ENCODE peak calls at places on chromosomes 7 and 10, in ten cellular contexts. One of them, this sample, is unnamed.
A peak's percentile ranks its signal among the peaks of the same experiment; 100 is the strongest.

GRCh38 chr7:150737265-150738055 is at the start of gene GIMAP5:
- DNase-seq in HepG2: no peak
- DNase-seq in GM23338: no peak
- DNase-seq in breast epithelium: no peak
- DNase-seq in Panc1: no peak
- DNase-seq in spleen: peak; percentile 85
- DNase-seq in K562: no peak
- DNase-seq in upper lobe of left lung: no peak
- DNase-seq in transverse colon: no peak
- DNase-seq in endothelial cell of umbilical vein: peak; percentile 48
- DNase-seq in this sample: no peak

GRCh38 chr10:103154464-103155299 is 38.4 kb downstream of the NT5C2 start:
- DNase-seq in Panc1: no peak
- DNase-seq in endothelial cell of umbilical vein: peak; percentile 80
- DNase-seq in upper lobe of left lung: no peak
- DNase-seq in transverse colon: no peak
- DNase-seq in GM23338: no peak
- DNase-seq in HepG2: peak; percentile 66
- DNase-seq in K562: no peak
- DNase-seq in breast epithelium: no peak
- DNase-seq in spleen: no peak
- DNase-seq in this sample: no peak

GRCh38 chr10:104257235-104257634 is 2.5 kb downstream of the GSTO1 start:
- DNase-seq in spleen: no peak
- DNase-seq in breast epithelium: no peak
- DNase-seq in endothelial cell of umbilical vein: no peak
- DNase-seq in transverse colon: no peak
- DNase-seq in GM23338: no peak
- DNase-seq in upper lobe of left lung: no peak
- DNase-seq in K562: no peak
- DNase-seq in HepG2: no peak
- DNase-seq in Panc1: no peak
- DNase-seq in this sample: no peak

GRCh38 chr7:98434087-98434486 is 33.2 kb upstream of the BAIAP2L1 start:
- DNase-seq in transverse colon: no peak
- DNase-seq in endothelial cell of umbilical vein: no peak
- DNase-seq in spleen: no peak
- DNase-seq in upper lobe of left lung: no peak
- DNase-seq in breast epithelium: no peak
- DNase-seq in Panc1: no peak
- DNase-seq in K562: no peak
- DNase-seq in GM23338: no peak
- DNase-seq in HepG2: no peak
- DNase-seq in this sample: no peak

GRCh38 chr10:124092270-124093075 is 925 bp downstream of the CHST15 start:
- DNase-seq in HepG2: no peak
- DNase-seq in upper lobe of left lung: peak; percentile 75
- DNase-seq in spleen: peak; percentile 96
- DNase-seq in GM23338: peak; percentile 82
- DNase-seq in transverse colon: peak; percentile 77
- DNase-seq in breast epithelium: peak; percentile 29
- DNase-seq in endothelial cell of umbilical vein: peak; percentile 52
- DNase-seq in Panc1: no peak
- DNase-seq in K562: peak; percentile 20
- DNase-seq in this sample: no peak

GRCh38 chr7:98251251-98251843 is 685 bp downstream of the TECPR1 start:
- DNase-seq in HepG2: peak; percentile 63
- DNase-seq in transverse colon: peak; percentile 79
- DNase-seq in endothelial cell of umbilical vein: peak; percentile 60
- DNase-seq in Panc1: no peak
- DNase-seq in K562: peak; percentile 17
- DNase-seq in breast epithelium: peak; percentile 34
- DNase-seq in GM23338: peak; percentile 45
- DNase-seq in spleen: peak; percentile 88
- DNase-seq in upper lobe of left lung: peak; percentile 79
- DNase-seq in this sample: no peak

GRCh38 chr7:57769958-57770357 is 320.0 kb downstream of the ZNF716 start:
- DNase-seq in endothelial cell of umbilical vein: no peak
- DNase-seq in breast epithelium: no peak
- DNase-seq in GM23338: no peak
- DNase-seq in Panc1: no peak
- DNase-seq in transverse colon: no peak
- DNase-seq in HepG2: no peak
- DNase-seq in K562: no peak
- DNase-seq in spleen: no peak
- DNase-seq in upper lobe of left lung: no peak
- DNase-seq in this sample: no peak

GRCh38 chr10:100009283-100009792 is 409 bp downstream of the DNMBP start:
- DNase-seq in breast epithelium: no peak
- DNase-seq in endothelial cell of umbilical vein: peak; percentile 44
- DNase-seq in spleen: peak; percentile 95
- DNase-seq in transverse colon: peak; percentile 70
- DNase-seq in HepG2: peak; percentile 18
- DNase-seq in Panc1: no peak
- DNase-seq in GM23338: no peak
- DNase-seq in upper lobe of left lung: peak; percentile 70
- DNase-seq in K562: peak; percentile 12
- DNase-seq in this sample: no peak

GRCh38 chr7:134892002-134892693 is 94.2 kb upstream of the AGBL3 start:
- DNase-seq in upper lobe of left lung: no peak
- DNase-seq in Panc1: no peak
- DNase-seq in spleen: no peak
- DNase-seq in endothelial cell of umbilical vein: no peak
- DNase-seq in GM23338: no peak
- DNase-seq in HepG2: peak; percentile 81
- DNase-seq in K562: no peak
- DNase-seq in transverse colon: no peak
- DNase-seq in breast epithelium: no peak
- DNase-seq in this sample: no peak

GRCh38 chr10:78367012-78367411 is 333.3 kb downstream of the RPS24 start:
- DNase-seq in transverse colon: no peak
- DNase-seq in K562: no peak
- DNase-seq in spleen: peak; percentile 73
- DNase-seq in endothelial cell of umbilical vein: no peak
- DNase-seq in breast epithelium: no peak
- DNase-seq in GM23338: no peak
- DNase-seq in HepG2: no peak
- DNase-seq in Panc1: no peak
- DNase-seq in upper lobe of left lung: peak; percentile 23
- DNase-seq in this sample: no peak

GRCh38 chr7:142583424-142583823 is 165.8 kb upstream of the PRSS1 start:
- DNase-seq in GM23338: no peak
- DNase-seq in transverse colon: no peak
- DNase-seq in HepG2: no peak
- DNase-seq in endothelial cell of umbilical vein: peak; percentile 67
- DNase-seq in breast epithelium: no peak
- DNase-seq in K562: no peak
- DNase-seq in upper lobe of left lung: no peak
- DNase-seq in spleen: no peak
- DNase-seq in Panc1: peak; percentile 86
- DNase-seq in this sample: no peak

GRCh38 chr7:142584765-142585164 is 164.5 kb upstream of the PRSS1 start:
- DNase-seq in breast epithelium: no peak
- DNase-seq in upper lobe of left lung: no peak
- DNase-seq in Panc1: no peak
- DNase-seq in spleen: no peak
- DNase-seq in transverse colon: no peak
- DNase-seq in K562: no peak
- DNase-seq in HepG2: no peak
- DNase-seq in endothelial cell of umbilical vein: peak; percentile 17
- DNase-seq in GM23338: no peak
- DNase-seq in this sample: no peak

GRCh38 chr7:142586611-142587010 is 162.7 kb upstream of the PRSS1 start:
- DNase-seq in HepG2: no peak
- DNase-seq in GM23338: no peak
- DNase-seq in endothelial cell of umbilical vein: no peak
- DNase-seq in breast epithelium: no peak
- DNase-seq in upper lobe of left lung: no peak
- DNase-seq in K562: no peak
- DNase-seq in spleen: no peak
- DNase-seq in Panc1: no peak
- DNase-seq in transverse colon: no peak
- DNase-seq in this sample: no peak

GRCh38 chr7:142587578-142588191 is 161.6 kb upstream of the PRSS1 start:
- DNase-seq in breast epithelium: no peak
- DNase-seq in endothelial cell of umbilical vein: peak; percentile 66
- DNase-seq in K562: peak; percentile 65
- DNase-seq in upper lobe of left lung: no peak
- DNase-seq in Panc1: no peak
- DNase-seq in transverse colon: no peak
- DNase-seq in GM23338: peak; percentile 82
- DNase-seq in spleen: no peak
- DNase-seq in HepG2: peak; percentile 60
- DNase-seq in this sample: no peak

DNA sequence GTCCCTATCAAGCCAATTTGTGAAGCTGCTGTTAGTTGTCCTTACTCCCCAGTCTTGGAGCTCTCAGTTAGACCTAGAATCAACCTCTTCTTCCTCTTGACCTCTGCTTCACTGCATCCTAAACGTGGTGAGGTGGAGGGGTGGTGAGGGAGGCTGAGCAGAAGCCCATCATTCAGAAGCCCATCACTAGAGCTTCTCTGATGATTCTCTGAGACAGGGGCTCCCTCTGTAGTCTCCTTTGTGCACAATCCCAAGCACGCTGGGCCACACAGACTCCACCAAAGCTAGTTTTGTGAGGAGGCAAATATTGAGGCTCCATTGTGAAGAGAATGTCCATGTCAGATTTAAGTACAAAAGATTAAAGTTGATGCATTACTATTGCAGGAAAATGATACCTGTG is 163.8 kb upstream of the PRSS1 start:
- DNase-seq in HepG2: no peak
- DNase-seq in GM23338: no peak
- DNase-seq in spleen: no peak
- DNase-seq in upper lobe of left lung: no peak
- DNase-seq in Panc1: no peak
- DNase-seq in K562: no peak
- DNase-seq in breast epithelium: no peak
- DNase-seq in endothelial cell of umbilical vein: no peak
- DNase-seq in transverse colon: no peak
- DNase-seq in this sample: no peak
- TF ChIP-seq CTCF in HepG2: no peak
- TF ChIP-seq CTCF in GM23338: no peak
- TF ChIP-seq CTCF in spleen: no peak
- TF ChIP-seq CTCF in upper lobe of left lung: no peak
- TF ChIP-seq CTCF in Panc1: peak; percentile 44
- TF ChIP-seq CTCF in K562: no peak
- TF ChIP-seq CTCF in breast epithelium: no peak
- TF ChIP-seq CTCF in endothelial cell of umbilical vein: peak; percentile 8
- TF ChIP-seq CTCF in transverse colon: no peak
- TF ChIP-seq CTCF in this sample: no peak

DNA sequence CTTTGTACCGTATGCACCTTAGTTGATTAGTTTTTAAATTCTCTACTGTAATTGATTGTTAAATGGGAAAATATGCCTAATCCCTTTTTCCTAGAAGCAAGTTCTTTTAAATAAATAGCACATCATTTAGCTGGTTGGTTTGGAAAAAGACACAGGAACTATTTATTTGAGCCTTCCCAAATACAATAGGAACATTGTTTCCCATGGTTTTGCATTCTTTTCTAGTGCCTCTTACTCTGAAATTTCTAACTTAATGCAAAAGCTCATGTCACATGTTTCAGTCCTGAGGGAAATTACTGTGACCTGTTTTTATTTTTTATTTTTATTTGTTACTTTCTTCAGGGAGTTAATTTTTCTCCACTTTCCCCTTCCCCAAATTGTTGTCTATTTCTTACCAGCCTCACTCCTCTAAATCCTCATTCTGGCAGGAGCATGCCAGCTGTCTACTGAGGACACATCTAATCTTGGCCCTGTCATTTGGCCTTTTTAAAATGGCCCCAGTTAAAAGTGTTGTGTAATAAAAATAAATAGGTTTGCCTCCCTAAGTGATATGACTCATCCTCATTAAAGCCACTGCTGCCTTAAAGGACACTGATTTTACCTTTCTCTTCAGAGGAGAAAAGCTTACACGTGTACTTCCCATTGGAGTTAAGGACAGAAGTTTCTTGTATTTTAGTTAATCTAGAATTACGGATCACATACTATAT is 94.5 kb downstream of the PPP1R3A start:
- DNase-seq in spleen: no peak
- DNase-seq in HepG2: no peak
- DNase-seq in GM23338: no peak
- DNase-seq in Panc1: no peak
- DNase-seq in K562: no peak
- DNase-seq in breast epithelium: no peak
- DNase-seq in transverse colon: no peak
- DNase-seq in endothelial cell of umbilical vein: no peak
- DNase-seq in upper lobe of left lung: no peak
- DNase-seq in this sample: no peak
- TF ChIP-seq POLR2AphosphoS5 in spleen: no peak
- TF ChIP-seq POLR2AphosphoS5 in HepG2: no peak
- TF ChIP-seq POLR2AphosphoS5 in GM23338: no peak
- TF ChIP-seq POLR2AphosphoS5 in Panc1: no peak
- TF ChIP-seq POLR2AphosphoS5 in K562: no peak
- TF ChIP-seq POLR2AphosphoS5 in breast epithelium: no peak
- TF ChIP-seq POLR2AphosphoS5 in transverse colon: no peak
- TF ChIP-seq POLR2AphosphoS5 in endothelial cell of umbilical vein: no peak
- TF ChIP-seq POLR2AphosphoS5 in upper lobe of left lung: no peak
- TF ChIP-seq POLR2AphosphoS5 in this sample: no peak

GRCh38 chr10:132939957-132940790 is 2.2 kb downstream of the CFAP46 start:
- DNase-seq in HepG2: no peak
- DNase-seq in breast epithelium: no peak
- DNase-seq in spleen: peak; percentile 87
- DNase-seq in K562: peak; percentile 75
- DNase-seq in endothelial cell of umbilical vein: peak; percentile 30
- DNase-seq in Panc1: peak; percentile 27
- DNase-seq in transverse colon: peak; percentile 35
- DNase-seq in upper lobe of left lung: no peak
- DNase-seq in GM23338: peak; percentile 74
- DNase-seq in this sample: no peak
- TF ChIP-seq CTCF in HepG2: peak; percentile 81
- TF ChIP-seq CTCF in breast epithelium: no peak
- TF ChIP-seq CTCF in spleen: peak; percentile 66
- TF ChIP-seq CTCF in K562: peak; percentile 77
- TF ChIP-seq CTCF in endothelial cell of umbilical vein: peak; percentile 84
- TF ChIP-seq CTCF in Panc1: peak; percentile 100
- TF ChIP-seq CTCF in transverse colon: peak; percentile 49
- TF ChIP-seq CTCF in upper lobe of left lung: peak; percentile 31
- TF ChIP-seq CTCF in GM23338: peak; percentile 77
- TF ChIP-seq CTCF in this sample: peak; percentile 55

DNA sequence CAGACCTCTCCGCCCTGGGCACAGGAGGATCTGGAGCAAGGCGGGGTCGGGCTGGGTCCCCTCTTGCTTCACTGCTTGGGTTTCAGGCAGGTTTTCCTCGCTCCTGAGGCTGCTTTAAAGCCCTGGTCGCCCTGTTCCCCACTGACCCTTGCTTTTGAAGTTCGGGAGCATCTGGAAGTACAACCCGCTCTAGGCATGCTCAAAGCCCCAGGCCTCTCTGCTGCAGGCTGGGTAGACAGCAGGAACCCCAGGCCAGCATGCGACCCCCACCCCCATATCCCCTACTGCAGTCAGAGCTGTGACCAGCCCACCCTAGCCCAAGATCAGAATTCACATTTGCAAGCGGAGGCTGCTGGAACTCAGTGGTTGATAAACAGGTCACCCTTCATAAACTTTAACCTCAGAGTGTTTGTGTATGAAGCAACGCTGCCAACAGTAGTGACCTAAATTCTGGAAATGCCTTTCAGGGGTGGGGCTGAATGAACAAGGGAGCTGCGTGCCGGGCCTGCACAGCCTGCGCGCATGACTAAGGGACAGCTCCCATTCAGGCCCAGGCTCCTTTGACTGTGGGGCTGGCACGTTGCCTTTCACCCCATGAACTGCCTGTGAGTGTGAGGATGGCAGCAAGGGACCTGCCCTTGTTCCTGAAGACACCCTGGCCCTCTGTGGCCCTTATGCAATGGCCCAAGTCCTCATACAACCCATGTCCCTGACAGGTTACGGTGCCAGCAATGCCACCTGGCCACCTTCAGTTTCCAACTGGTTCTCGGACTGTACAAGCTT is 52.5 kb downstream of the PROSER2 start:
- DNase-seq in transverse colon: peak; percentile 89
- DNase-seq in spleen: peak; percentile 70
- DNase-seq in GM23338: peak; percentile 58
- DNase-seq in Panc1: peak; percentile 48
- DNase-seq in K562: peak; percentile 71
- DNase-seq in endothelial cell of umbilical vein: peak; percentile 48
- DNase-seq in breast epithelium: peak; percentile 94
- DNase-seq in upper lobe of left lung: peak; percentile 96
- DNase-seq in HepG2: peak; percentile 96
- DNase-seq in this sample: peak; percentile 89
- TF ChIP-seq POLR2AphosphoS5 in transverse colon: peak; percentile 57
- TF ChIP-seq POLR2AphosphoS5 in spleen: peak; percentile 38
- TF ChIP-seq POLR2AphosphoS5 in GM23338: no peak
- TF ChIP-seq POLR2AphosphoS5 in Panc1: no peak
- TF ChIP-seq POLR2AphosphoS5 in K562: no peak
- TF ChIP-seq POLR2AphosphoS5 in endothelial cell of umbilical vein: no peak
- TF ChIP-seq POLR2AphosphoS5 in breast epithelium: peak; percentile 43
- TF ChIP-seq POLR2AphosphoS5 in upper lobe of left lung: peak; percentile 74
- TF ChIP-seq POLR2AphosphoS5 in HepG2: peak; percentile 58
- TF ChIP-seq POLR2AphosphoS5 in this sample: no peak

This sample was measured in suprapubic skin.